ENCODE peak calls at places on chromosomes 11 and 22, in nine cellular contexts. One of them, this sample, is unnamed.
A peak's percentile ranks its signal among the peaks of the same experiment; 100 is the strongest.

GRCh38 chr11:84865257-84865656 is 761.9 kb downstream of the DLG2 start:
- DNase-seq in EH: peak; percentile 46
- DNase-seq in activated CD4-positive, alpha-beta T cell treated with anti-CD3 and anti-CD28 coated beads, Interleukin-2, amount 10 ng/mL, durations not matched to agents 7 days and 5 days: no peak
- DNase-seq in iPS-NIHi11: no peak
- DNase-seq in H54: no peak
- DNase-seq in RPMI7951: peak; percentile 35
- DNase-seq in amniotic epithelial cell: no peak
- DNase-seq in NT2/D1: no peak
- DNase-seq in CD8-positive, alpha-beta memory T cell: no peak
- DNase-seq in this sample: no peak

GRCh38 chr22:17074648-17075002 is 10.2 kb upstream of the IL17RA start:
- DNase-seq in EH: peak; percentile 38
- DNase-seq in activated CD4-positive, alpha-beta T cell treated with anti-CD3 and anti-CD28 coated beads, Interleukin-2, amount 10 ng/mL, durations not matched to agents 7 days and 5 days: no peak
- DNase-seq in iPS-NIHi11: no peak
- DNase-seq in H54: no peak
- DNase-seq in RPMI7951: no peak
- DNase-seq in amniotic epithelial cell: peak; percentile 33
- DNase-seq in NT2/D1: no peak
- DNase-seq in CD8-positive, alpha-beta memory T cell: no peak
- DNase-seq in this sample: no peak

GRCh38 chr22:32996702-32997101 is 61.5 kb downstream of the SYN3 start:
- DNase-seq in EH: peak; percentile 27
- DNase-seq in activated CD4-positive, alpha-beta T cell treated with anti-CD3 and anti-CD28 coated beads, Interleukin-2, amount 10 ng/mL, durations not matched to agents 7 days and 5 days: no peak
- DNase-seq in iPS-NIHi11: no peak
- DNase-seq in H54: peak; percentile 25
- DNase-seq in RPMI7951: peak; percentile 43
- DNase-seq in amniotic epithelial cell: no peak
- DNase-seq in NT2/D1: no peak
- DNase-seq in CD8-positive, alpha-beta memory T cell: no peak
- DNase-seq in this sample: peak; percentile 72

GRCh38 chr11:11155962-11156815 is 196.9 kb downstream of the CSNK2A3 start:
- DNase-seq in EH: no peak
- DNase-seq in activated CD4-positive, alpha-beta T cell treated with anti-CD3 and anti-CD28 coated beads, Interleukin-2, amount 10 ng/mL, durations not matched to agents 7 days and 5 days: peak; percentile 51
- DNase-seq in iPS-NIHi11: peak; percentile 89
- DNase-seq in H54: peak; percentile 46
- DNase-seq in RPMI7951: no peak
- DNase-seq in amniotic epithelial cell: no peak
- DNase-seq in NT2/D1: no peak
- DNase-seq in CD8-positive, alpha-beta memory T cell: peak; percentile 57
- DNase-seq in this sample: no peak

GRCh38 chr11:75051043-75051442 is 45.6 kb downstream of the OR2AT4 start:
- DNase-seq in EH: no peak
- DNase-seq in activated CD4-positive, alpha-beta T cell treated with anti-CD3 and anti-CD28 coated beads, Interleukin-2, amount 10 ng/mL, durations not matched to agents 7 days and 5 days: no peak
- DNase-seq in iPS-NIHi11: no peak
- DNase-seq in H54: no peak
- DNase-seq in RPMI7951: no peak
- DNase-seq in amniotic epithelial cell: no peak
- DNase-seq in NT2/D1: no peak
- DNase-seq in CD8-positive, alpha-beta memory T cell: no peak
- DNase-seq in this sample: peak; percentile 63

GRCh38 chr11:77083553-77084245 is 16.9 kb downstream of the CAPN5 start:
- DNase-seq in EH: no peak
- DNase-seq in activated CD4-positive, alpha-beta T cell treated with anti-CD3 and anti-CD28 coated beads, Interleukin-2, amount 10 ng/mL, durations not matched to agents 7 days and 5 days: no peak
- DNase-seq in iPS-NIHi11: no peak
- DNase-seq in H54: no peak
- DNase-seq in RPMI7951: no peak
- DNase-seq in amniotic epithelial cell: no peak
- DNase-seq in NT2/D1: no peak
- DNase-seq in CD8-positive, alpha-beta memory T cell: peak; percentile 22
- DNase-seq in this sample: no peak

GRCh38 chr11:61834278-61835004 is 6.3 kb downstream of the FADS2 start:
- DNase-seq in EH: peak; percentile 73
- DNase-seq in activated CD4-positive, alpha-beta T cell treated with anti-CD3 and anti-CD28 coated beads, Interleukin-2, amount 10 ng/mL, durations not matched to agents 7 days and 5 days: peak; percentile 82
- DNase-seq in iPS-NIHi11: peak; percentile 36
- DNase-seq in H54: no peak
- DNase-seq in RPMI7951: peak; percentile 74
- DNase-seq in amniotic epithelial cell: peak; percentile 74
- DNase-seq in NT2/D1: no peak
- DNase-seq in CD8-positive, alpha-beta memory T cell: peak; percentile 59
- DNase-seq in this sample: no peak

GRCh38 chr11:121140369-121140768 is 39.3 kb downstream of the TECTA start:
- DNase-seq in EH: no peak
- DNase-seq in activated CD4-positive, alpha-beta T cell treated with anti-CD3 and anti-CD28 coated beads, Interleukin-2, amount 10 ng/mL, durations not matched to agents 7 days and 5 days: no peak
- DNase-seq in iPS-NIHi11: no peak
- DNase-seq in H54: no peak
- DNase-seq in RPMI7951: no peak
- DNase-seq in amniotic epithelial cell: no peak
- DNase-seq in NT2/D1: no peak
- DNase-seq in CD8-positive, alpha-beta memory T cell: no peak
- DNase-seq in this sample: no peak

GRCh38 chr22:41682033-41682807 is 6.4 kb downstream of the SNU13 start:
- DNase-seq in EH: peak; percentile 85
- DNase-seq in activated CD4-positive, alpha-beta T cell treated with anti-CD3 and anti-CD28 coated beads, Interleukin-2, amount 10 ng/mL, durations not matched to agents 7 days and 5 days: peak; percentile 84
- DNase-seq in iPS-NIHi11: peak; percentile 89
- DNase-seq in H54: no peak
- DNase-seq in RPMI7951: peak; percentile 77
- DNase-seq in amniotic epithelial cell: peak; percentile 86
- DNase-seq in NT2/D1: no peak
- DNase-seq in CD8-positive, alpha-beta memory T cell: peak; percentile 90
- DNase-seq in this sample: peak; percentile 95

GRCh38 chr11:58039589-58039988 is 8.8 kb downstream of the OR6Q1 start:
- DNase-seq in EH: no peak
- DNase-seq in activated CD4-positive, alpha-beta T cell treated with anti-CD3 and anti-CD28 coated beads, Interleukin-2, amount 10 ng/mL, durations not matched to agents 7 days and 5 days: no peak
- DNase-seq in iPS-NIHi11: no peak
- DNase-seq in H54: no peak
- DNase-seq in RPMI7951: no peak
- DNase-seq in amniotic epithelial cell: no peak
- DNase-seq in NT2/D1: no peak
- DNase-seq in CD8-positive, alpha-beta memory T cell: no peak
- DNase-seq in this sample: no peak

GRCh38 chr11:89583580-89583979 is 92.4 kb upstream of the NOX4 start:
- DNase-seq in EH: no peak
- DNase-seq in activated CD4-positive, alpha-beta T cell treated with anti-CD3 and anti-CD28 coated beads, Interleukin-2, amount 10 ng/mL, durations not matched to agents 7 days and 5 days: no peak
- DNase-seq in iPS-NIHi11: no peak
- DNase-seq in H54: no peak
- DNase-seq in RPMI7951: no peak
- DNase-seq in amniotic epithelial cell: no peak
- DNase-seq in NT2/D1: no peak
- DNase-seq in CD8-positive, alpha-beta memory T cell: no peak
- DNase-seq in this sample: no peak

GRCh38 chr11:20283475-20283874 is 80.0 kb upstream of the HTATIP2 start:
- DNase-seq in EH: no peak
- DNase-seq in activated CD4-positive, alpha-beta T cell treated with anti-CD3 and anti-CD28 coated beads, Interleukin-2, amount 10 ng/mL, durations not matched to agents 7 days and 5 days: no peak
- DNase-seq in iPS-NIHi11: no peak
- DNase-seq in H54: no peak
- DNase-seq in RPMI7951: no peak
- DNase-seq in amniotic epithelial cell: no peak
- DNase-seq in NT2/D1: no peak
- DNase-seq in CD8-positive, alpha-beta memory T cell: no peak
- DNase-seq in this sample: no peak

GRCh38 chr11:1195690-1196515 is 27.0 kb upstream of the MUC5B start:
- DNase-seq in EH: no peak
- DNase-seq in activated CD4-positive, alpha-beta T cell treated with anti-CD3 and anti-CD28 coated beads, Interleukin-2, amount 10 ng/mL, durations not matched to agents 7 days and 5 days: no peak
- DNase-seq in iPS-NIHi11: peak; percentile 11
- DNase-seq in H54: no peak
- DNase-seq in RPMI7951: no peak
- DNase-seq in amniotic epithelial cell: no peak
- DNase-seq in NT2/D1: no peak
- DNase-seq in CD8-positive, alpha-beta memory T cell: peak; percentile 42
- DNase-seq in this sample: peak; percentile 83

GRCh38 chr22:37167176-37167980 is 17.7 kb upstream of the IL2RB start:
- DNase-seq in EH: no peak
- DNase-seq in activated CD4-positive, alpha-beta T cell treated with anti-CD3 and anti-CD28 coated beads, Interleukin-2, amount 10 ng/mL, durations not matched to agents 7 days and 5 days: no peak
- DNase-seq in iPS-NIHi11: no peak
- DNase-seq in H54: no peak
- DNase-seq in RPMI7951: no peak
- DNase-seq in amniotic epithelial cell: no peak
- DNase-seq in NT2/D1: no peak
- DNase-seq in CD8-positive, alpha-beta memory T cell: peak; percentile 42
- DNase-seq in this sample: no peak

GRCh38 chr22:28341001-28341400 is 338.6 kb downstream of the TTC28 start:
- DNase-seq in EH: peak; percentile 61
- DNase-seq in activated CD4-positive, alpha-beta T cell treated with anti-CD3 and anti-CD28 coated beads, Interleukin-2, amount 10 ng/mL, durations not matched to agents 7 days and 5 days: no peak
- DNase-seq in iPS-NIHi11: no peak
- DNase-seq in H54: peak; percentile 1
- DNase-seq in RPMI7951: peak; percentile 17
- DNase-seq in amniotic epithelial cell: no peak
- DNase-seq in NT2/D1: no peak
- DNase-seq in CD8-positive, alpha-beta memory T cell: no peak
- DNase-seq in this sample: no peak

GRCh38 chr11:132054822-132055221 is 684.4 kb downstream of the NTM start:
- DNase-seq in EH: peak; percentile 94
- DNase-seq in activated CD4-positive, alpha-beta T cell treated with anti-CD3 and anti-CD28 coated beads, Interleukin-2, amount 10 ng/mL, durations not matched to agents 7 days and 5 days: no peak
- DNase-seq in iPS-NIHi11: no peak
- DNase-seq in H54: peak; percentile 52
- DNase-seq in RPMI7951: peak; percentile 97
- DNase-seq in amniotic epithelial cell: peak; percentile 82
- DNase-seq in NT2/D1: no peak
- DNase-seq in CD8-positive, alpha-beta memory T cell: no peak
- DNase-seq in this sample: no peak

GRCh38 chr11:130774703-130775102 is 141.6 kb downstream of the SNX19 start:
- DNase-seq in EH: peak; percentile 32
- DNase-seq in activated CD4-positive, alpha-beta T cell treated with anti-CD3 and anti-CD28 coated beads, Interleukin-2, amount 10 ng/mL, durations not matched to agents 7 days and 5 days: no peak
- DNase-seq in iPS-NIHi11: no peak
- DNase-seq in H54: no peak
- DNase-seq in RPMI7951: no peak
- DNase-seq in amniotic epithelial cell: no peak
- DNase-seq in NT2/D1: no peak
- DNase-seq in CD8-positive, alpha-beta memory T cell: no peak
- DNase-seq in this sample: peak; percentile 44

GRCh38 chr11:9250139-9250582 is 15.0 kb downstream of the DENND5A start:
- DNase-seq in EH: no peak
- DNase-seq in activated CD4-positive, alpha-beta T cell treated with anti-CD3 and anti-CD28 coated beads, Interleukin-2, amount 10 ng/mL, durations not matched to agents 7 days and 5 days: peak; percentile 69
- DNase-seq in iPS-NIHi11: no peak
- DNase-seq in H54: no peak
- DNase-seq in RPMI7951: no peak
- DNase-seq in amniotic epithelial cell: peak; percentile 74
- DNase-seq in NT2/D1: no peak
- DNase-seq in CD8-positive, alpha-beta memory T cell: no peak
- DNase-seq in this sample: no peak

GRCh38 chr22:22031183-22031560 is 48.6 kb upstream of the TOP3B start:
- DNase-seq in EH: no peak
- DNase-seq in activated CD4-positive, alpha-beta T cell treated with anti-CD3 and anti-CD28 coated beads, Interleukin-2, amount 10 ng/mL, durations not matched to agents 7 days and 5 days: no peak
- DNase-seq in iPS-NIHi11: no peak
- DNase-seq in H54: no peak
- DNase-seq in RPMI7951: no peak
- DNase-seq in amniotic epithelial cell: no peak
- DNase-seq in NT2/D1: no peak
- DNase-seq in CD8-positive, alpha-beta memory T cell: no peak
- DNase-seq in this sample: no peak

GRCh38 chr22:23418159-23418788 is 161.8 kb downstream of the IGLL1 start:
- DNase-seq in EH: no peak
- DNase-seq in activated CD4-positive, alpha-beta T cell treated with anti-CD3 and anti-CD28 coated beads, Interleukin-2, amount 10 ng/mL, durations not matched to agents 7 days and 5 days: no peak
- DNase-seq in iPS-NIHi11: no peak
- DNase-seq in H54: no peak
- DNase-seq in RPMI7951: no peak
- DNase-seq in amniotic epithelial cell: peak; percentile 92
- DNase-seq in NT2/D1: no peak
- DNase-seq in CD8-positive, alpha-beta memory T cell: no peak
- DNase-seq in this sample: peak; percentile 73

GRCh38 chr22:38923463-38924196 is 33.8 kb upstream of the APOBEC3A start:
- DNase-seq in EH: peak; percentile 91
- DNase-seq in activated CD4-positive, alpha-beta T cell treated with anti-CD3 and anti-CD28 coated beads, Interleukin-2, amount 10 ng/mL, durations not matched to agents 7 days and 5 days: no peak
- DNase-seq in iPS-NIHi11: peak; percentile 77
- DNase-seq in H54: peak; percentile 79
- DNase-seq in RPMI7951: peak; percentile 90
- DNase-seq in amniotic epithelial cell: peak; percentile 84
- DNase-seq in NT2/D1: no peak
- DNase-seq in CD8-positive, alpha-beta memory T cell: no peak
- DNase-seq in this sample: peak; percentile 63

This sample was measured in osteocyte.